ENCODE peak calls at places on chromosomes 5 and 9, in four cellular contexts. G, B, I and T are unnamed samples. For H3K4me1 and H3K9me3, the result is how much of the 10 kb centered on the place peaks cover.

GRCh38 chr9:134486127-134486995 is 155.2 kb upstream of the COL5A1 start:
- DNase-seq in G (peak), B (no peak), I (peak), T (peak)

GRCh38 chr5:143055596-143056330 is 285.6 kb downstream of the ARHGAP26 start:
- DNase-seq in G (no peak), I (no peak), B (no peak), T (no peak)

GRCh38 chr9:99222416-99223280 is 566 bp downstream of the SEC61B start:
- DNase-seq in B (no peak), G (no peak), I (no peak), T (no peak)

GRCh38 chr5:14110680-14111079 is 32.5 kb upstream of the TRIO start:
- DNase-seq in B (no peak), G (no peak), I (no peak), T (no peak)

GRCh38 chr9:744790-745456 is 96.6 kb upstream of the DMRT1 start:
- DNase-seq in I (peak), G (peak), B (no peak), T (no peak)

GRCh38 chr5:93580387-93581100 is 475 bp downstream of the NR2F1-AS1 start:
- DNase-seq in G (no peak), I (no peak), B (no peak), T (no peak)

GRCh38 chr9:70389642-70390266 is 24.7 kb downstream of the KLF9 start:
- DNase-seq in B (no peak), I (no peak), G (no peak), T (no peak)

GRCh38 chr5:35436441-35437057 is 181.1 kb upstream of the SPEF2 start:
- DNase-seq in I (no peak), B (peak), G (no peak), T (peak)

GRCh38 chr9:91589101-91589553 is 165.5 kb upstream of the NFIL3 start:
- DNase-seq in B (no peak), I (peak), G (no peak), T (no peak)

GRCh38 chr5:53578854-53579253 is 18.4 kb downstream of the NDUFS4 start:
- DNase-seq in I (no peak), B (no peak), G (no peak), T (no peak)

GRCh38 chr5:180593446-180594206 is 2.3 kb upstream of the SCGB3A1 start:
- DNase-seq in G (no peak), B (no peak), I (no peak), T (peak)
- H3K4me1 ChIP-seq in G (under half), B (under half), I (under half), T (under half)

DNA sequence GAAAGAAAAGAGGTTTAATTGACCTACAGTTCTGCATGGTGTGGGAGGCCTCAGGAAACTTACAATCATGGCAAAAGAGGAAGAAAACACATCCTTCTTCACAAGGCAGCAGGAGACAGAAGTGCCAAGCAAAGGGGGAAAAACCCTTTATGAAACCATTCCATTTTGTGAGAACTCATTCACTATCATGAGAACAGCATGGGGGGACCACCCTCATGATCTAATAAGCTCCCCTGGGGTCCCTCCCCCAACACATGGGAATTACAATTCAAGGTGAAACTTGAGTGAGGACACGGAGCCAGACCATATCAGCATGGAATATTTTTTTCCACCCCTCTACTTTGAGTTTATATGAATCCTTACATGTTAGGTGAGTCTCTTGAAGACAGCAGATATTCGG is 173.7 kb downstream of the PHF2 start:
- DNase-seq in I (no peak), B (no peak), G (no peak), T (no peak)
- H3K9me3 ChIP-seq in I (under half), B (under half), G (under half), T (under half)

GRCh38 chr9:87550253-87550954 is 52.7 kb downstream of the DAPK1 start:
- DNase-seq in I (no peak), B (no peak), G (no peak), T (no peak)
- H3K4me1 ChIP-seq in I (under half), B (under half), G (under half), T (under half)

GRCh38 chr9:138010274-138010800 is 132.8 kb downstream of the CACNA1B start:
- DNase-seq in B (no peak), I (peak), G (peak), T (peak)
- H3K9me3 ChIP-seq in B (under half), I (under half), G (under half), T (under half)

GRCh38 chr5:141533897-141534296 is 45.0 kb downstream of the PCDHGC5 start:
- DNase-seq in B (no peak), I (no peak), G (no peak), T (no peak)
- H3K4me1 ChIP-seq in B (under half), I (under half), G (under half), T (under half)

DNA sequence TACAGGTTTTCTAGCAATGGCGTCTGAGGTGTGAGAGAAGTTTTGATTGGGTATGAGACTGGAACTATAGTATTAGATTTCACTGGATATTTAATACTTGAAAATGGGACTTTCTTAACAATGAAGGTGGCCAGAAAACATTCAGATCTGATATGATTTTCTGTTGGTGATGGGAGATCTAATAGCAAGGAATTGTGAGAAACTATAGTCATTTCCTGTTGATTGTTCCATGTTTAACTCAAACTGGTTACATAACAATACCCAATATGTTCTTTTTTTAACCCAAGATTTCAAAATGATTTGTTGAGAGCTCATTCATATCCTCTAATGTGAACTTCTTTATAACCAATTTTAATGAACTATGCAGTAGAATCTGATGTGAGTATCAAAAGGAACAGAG is 793.2 kb upstream of the RGMB start:
- DNase-seq in G (no peak), B (no peak), I (no peak), T (no peak)
- H3K9me3 ChIP-seq in G (under half), B (under half), I (under half), T (under half)

DNA sequence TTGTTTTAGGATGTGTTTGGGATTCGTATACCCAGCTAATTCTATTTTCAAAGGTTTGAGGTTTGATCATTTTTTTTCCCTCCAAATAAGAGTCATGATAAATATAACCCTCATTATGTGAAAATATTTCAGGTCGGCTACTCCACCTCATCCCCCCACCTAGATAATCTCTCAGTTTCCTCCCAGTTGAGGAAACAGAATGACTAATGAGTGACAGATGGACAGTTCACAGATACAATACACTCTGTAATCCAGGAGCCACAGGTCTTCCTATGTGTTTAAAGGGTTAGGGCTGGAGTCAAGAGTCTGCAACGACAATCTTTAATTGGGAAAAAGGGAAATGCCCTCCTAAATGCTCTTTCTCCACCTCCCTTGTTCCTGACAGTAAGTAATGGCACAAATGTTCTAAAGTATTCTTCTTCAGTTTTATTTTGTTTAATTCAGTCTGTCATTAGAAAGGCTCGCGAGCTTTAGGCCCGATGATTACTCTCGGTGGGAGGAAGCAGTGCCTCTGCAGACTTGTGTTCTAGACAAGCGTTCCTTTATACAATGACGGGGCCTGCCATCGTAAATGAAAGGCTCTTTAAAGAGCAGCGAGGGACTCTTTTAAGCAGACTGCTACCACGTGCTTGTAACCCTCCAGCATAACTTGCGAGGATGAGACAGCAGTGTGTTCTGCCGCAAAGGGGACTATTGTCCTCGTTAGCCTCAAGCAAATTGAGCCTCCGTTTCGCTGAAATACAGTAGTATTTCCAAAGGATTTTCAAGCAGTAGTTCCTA is 69.0 kb downstream of the MEF2C start:
- DNase-seq in B (no peak), G (no peak), I (no peak), T (no peak)
- H3K4me1 ChIP-seq in B (under half), G (under half), I (half or more), T (under half)

GRCh38 chr5:141258948-141259347 is 13.8 kb downstream of the PCDHB15 start:
- DNase-seq in I (no peak), B (no peak), G (no peak), T (no peak)
- H3K9me3 ChIP-seq in I (half or more), B (half or more), G (under half), T (under half)